ENCODE peak calls at places on chromosome 3, in nine cellular contexts. P is tibial nerve, A is IMR-90, J is H1, F is adrenal gland, G is HCT116, D is breast epithelium, X is body of pancreas, K is sigmoid colon. H is an unnamed sample.

GRCh38 chr3:42023380-42023779 is 61.5 kb upstream of the ULK4 start:
- DNase-seq in P (no peak), A (no peak), J (no peak), F (no peak), G (no peak), D (no peak), X (no peak), K (no peak), H (no peak)

GRCh38 chr3:54506603-54507002 is 384.3 kb downstream of the CACNA2D3 start:
- DNase-seq in P (no peak), A (no peak), J (no peak), F (no peak), G (no peak), D (no peak), X (no peak), K (no peak), H (no peak)

GRCh38 chr3:175456496-175456895 is 597.4 kb downstream of the NAALADL2 start:
- DNase-seq in P (no peak), A (peak), J (no peak), F (no peak), G (no peak), D (no peak), X (no peak), K (no peak), H (no peak)

GRCh38 chr3:179493260-179493659 is 42.0 kb upstream of the GNB4 start:
- DNase-seq in P (no peak), A (no peak), J (no peak), F (no peak), G (no peak), D (no peak), X (no peak), K (no peak), H (no peak)

GRCh38 chr3:58332575-58333179 is at the start of gene PXK:
- DNase-seq in P (peak), A (peak), J (no peak), F (peak), G (peak), D (peak), X (peak), K (peak), H (peak)

GRCh38 chr3:52244061-52244628 is 1.4 kb upstream of the PPM1M start:
- DNase-seq in P (no peak), A (peak), J (no peak), F (peak), G (no peak), D (no peak), X (peak), K (peak), H (peak)

GRCh38 chr3:5791558-5791957 is 604.1 kb downstream of the EDEM1 start:
- DNase-seq in P (no peak), A (no peak), J (no peak), F (no peak), G (no peak), D (no peak), X (no peak), K (no peak), H (no peak)

GRCh38 chr3:69129531-69129930 is 7.1 kb upstream of the LMOD3 start:
- DNase-seq in P (no peak), A (no peak), J (no peak), F (no peak), G (no peak), D (no peak), X (no peak), K (no peak), H (no peak)

GRCh38 chr3:148329481-148330220 is 368.1 kb upstream of the AGTR1 start:
- DNase-seq in P (no peak), A (peak), J (no peak), F (no peak), G (no peak), D (no peak), X (no peak), K (no peak), H (no peak)

GRCh38 chr3:109784852-109785631 is 447.7 kb upstream of the DPPA4 start:
- DNase-seq in P (no peak), A (no peak), J (no peak), F (no peak), G (no peak), D (no peak), X (no peak), K (no peak), H (no peak)

GRCh38 chr3:132659000-132659369 is 624 bp downstream of the ACAD11 start:
- DNase-seq in P (no peak), A (no peak), J (no peak), F (no peak), G (no peak), D (no peak), X (no peak), K (no peak), H (no peak)

GRCh38 chr3:110940074-110940473 is 131.5 kb upstream of the NECTIN3 start:
- DNase-seq in P (no peak), A (no peak), J (no peak), F (no peak), G (no peak), D (no peak), X (no peak), K (no peak), H (no peak)

GRCh38 chr3:172449468-172450149 is 1.4 kb upstream of the GHSR start:
- DNase-seq in P (no peak), A (peak), J (no peak), F (peak), G (no peak), D (no peak), X (peak), K (no peak), H (no peak)

GRCh38 chr3:179558742-179559364 is 3.9 kb upstream of the ACTL6A start:
- DNase-seq in P (peak), A (peak), J (no peak), F (peak), G (peak), D (no peak), X (peak), K (peak), H (peak)

GRCh38 chr3:186124618-186125017 is 15.7 kb upstream of the ETV5 start:
- DNase-seq in P (no peak), A (no peak), J (no peak), F (no peak), G (no peak), D (no peak), X (peak), K (no peak), H (no peak)

GRCh38 chr3:115204470-115204869 is 57.4 kb upstream of the ZBTB20 start:
- DNase-seq in P (no peak), A (no peak), J (no peak), F (no peak), G (no peak), D (no peak), X (no peak), K (no peak), H (no peak)

GRCh38 chr3:53137835-53138446 is 7.7 kb upstream of the RFT1 start:
- DNase-seq in P (no peak), A (peak), J (no peak), F (no peak), G (no peak), D (no peak), X (no peak), K (no peak), H (no peak)

GRCh38 chr3:65963787-65964707 is 74.7 kb downstream of the MAGI1 start:
- DNase-seq in P (no peak), A (peak), J (no peak), F (no peak), G (peak), D (no peak), X (no peak), K (no peak), H (no peak)

DNA sequence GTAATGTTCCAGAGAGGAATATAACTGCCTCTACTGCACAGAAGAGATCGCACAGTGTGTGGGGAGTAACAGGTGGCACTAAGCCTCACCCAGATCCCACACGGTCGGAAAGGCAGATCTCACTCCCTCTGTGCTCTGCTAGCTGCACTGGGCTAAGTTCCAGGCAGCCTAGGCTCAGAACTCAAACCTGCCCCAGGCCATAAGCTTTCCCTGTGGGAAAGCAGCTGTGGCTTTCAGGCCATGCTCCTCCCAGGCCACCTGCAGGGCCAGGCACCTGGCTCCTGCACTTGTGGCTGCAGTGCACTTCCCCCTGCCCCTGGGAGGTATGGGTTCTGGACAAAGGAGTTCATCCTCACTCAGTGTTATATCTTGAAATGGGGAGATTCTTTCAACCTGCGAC is 27.5 kb downstream of the PCCB start:
- DNase-seq in P (no peak), A (no peak), J (peak), F (no peak), G (no peak), D (no peak), X (peak), K (no peak), H (no peak)
- H3K27ac ChIP-seq in P (no peak), A (no peak), J (no peak), F (no peak), G (no peak), D (no peak), X (peak), K (no peak), H (no peak)

GRCh38 chr3:183309276-183309675 is 56.2 kb downstream of the B3GNT5 start:
- DNase-seq in P (no peak), A (no peak), J (no peak), F (peak), G (no peak), D (no peak), X (no peak), K (no peak), H (no peak)

GRCh38 chr3:183310936-183311335 is 57.9 kb downstream of the B3GNT5 start:
- DNase-seq in P (no peak), A (no peak), J (no peak), F (no peak), G (no peak), D (no peak), X (no peak), K (no peak), H (no peak)

GRCh38 chr3:183308746-183309145 is 55.7 kb downstream of the B3GNT5 start:
- DNase-seq in P (no peak), A (no peak), J (no peak), F (no peak), G (no peak), D (no peak), X (no peak), K (no peak), H (no peak)

GRCh38 chr3:183306798-183307671 is 54.0 kb downstream of the B3GNT5 start:
- DNase-seq in P (peak), A (peak), J (no peak), F (peak), G (no peak), D (peak), X (peak), K (peak), H (peak)

DNA sequence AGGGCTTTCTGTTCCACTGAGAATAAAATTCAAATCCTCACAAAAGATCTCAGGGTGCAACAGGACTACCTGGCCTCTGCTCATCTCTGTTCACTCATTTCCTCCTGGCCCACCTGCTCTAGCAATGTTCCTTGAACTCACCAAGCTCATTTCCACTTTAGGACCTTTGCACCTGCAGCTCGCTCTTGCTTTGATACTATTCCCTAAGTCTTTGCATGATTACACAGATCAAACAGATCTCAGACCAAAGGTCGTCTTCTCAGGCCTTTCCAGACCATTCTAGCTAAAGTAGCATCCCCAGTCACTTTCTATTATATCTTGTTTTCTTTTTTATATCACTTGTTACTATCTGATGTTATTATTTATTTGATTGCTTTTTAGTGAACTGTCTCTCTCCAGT is 54.7 kb downstream of the B3GNT5 start:
- DNase-seq in P (no peak), A (no peak), J (no peak), F (no peak), G (no peak), D (no peak), X (no peak), K (no peak), H (no peak)
- TF ChIP-seq POLR2A in P (no peak), A (no peak), J (no peak), F (no peak), G (no peak), D (no peak), X (no peak), K (no peak), H (no peak)

GRCh38 chr3:196143708-196144382 is 62.0 kb upstream of the TFRC start:
- DNase-seq in P (no peak), A (no peak), J (no peak), F (no peak), G (no peak), D (no peak), X (no peak), K (no peak), H (no peak)

GRCh38 chr3:196141052-196141865 is 59.4 kb upstream of the TFRC start:
- DNase-seq in P (no peak), A (no peak), J (no peak), F (no peak), G (no peak), D (no peak), X (no peak), K (no peak), H (no peak)

GRCh38 chr3:196142674-196142988 is 60.7 kb upstream of the TFRC start:
- DNase-seq in P (no peak), A (no peak), J (no peak), F (no peak), G (no peak), D (no peak), X (no peak), K (no peak), H (no peak)

GRCh38 chr3:196140224-196140623 is 58.3 kb upstream of the TFRC start:
- DNase-seq in P (no peak), A (no peak), J (no peak), F (no peak), G (no peak), D (no peak), X (no peak), K (no peak), H (peak)

GRCh38 chr3:196141866-196142673 is 60.2 kb upstream of the TFRC start:
- DNase-seq in P (no peak), A (no peak), J (no peak), F (no peak), G (no peak), D (peak), X (peak), K (no peak), H (no peak)
- H3K27ac ChIP-seq in P (no peak), A (no peak), J (no peak), F (no peak), G (no peak), D (peak), X (peak), K (no peak), H (no peak)

DNA sequence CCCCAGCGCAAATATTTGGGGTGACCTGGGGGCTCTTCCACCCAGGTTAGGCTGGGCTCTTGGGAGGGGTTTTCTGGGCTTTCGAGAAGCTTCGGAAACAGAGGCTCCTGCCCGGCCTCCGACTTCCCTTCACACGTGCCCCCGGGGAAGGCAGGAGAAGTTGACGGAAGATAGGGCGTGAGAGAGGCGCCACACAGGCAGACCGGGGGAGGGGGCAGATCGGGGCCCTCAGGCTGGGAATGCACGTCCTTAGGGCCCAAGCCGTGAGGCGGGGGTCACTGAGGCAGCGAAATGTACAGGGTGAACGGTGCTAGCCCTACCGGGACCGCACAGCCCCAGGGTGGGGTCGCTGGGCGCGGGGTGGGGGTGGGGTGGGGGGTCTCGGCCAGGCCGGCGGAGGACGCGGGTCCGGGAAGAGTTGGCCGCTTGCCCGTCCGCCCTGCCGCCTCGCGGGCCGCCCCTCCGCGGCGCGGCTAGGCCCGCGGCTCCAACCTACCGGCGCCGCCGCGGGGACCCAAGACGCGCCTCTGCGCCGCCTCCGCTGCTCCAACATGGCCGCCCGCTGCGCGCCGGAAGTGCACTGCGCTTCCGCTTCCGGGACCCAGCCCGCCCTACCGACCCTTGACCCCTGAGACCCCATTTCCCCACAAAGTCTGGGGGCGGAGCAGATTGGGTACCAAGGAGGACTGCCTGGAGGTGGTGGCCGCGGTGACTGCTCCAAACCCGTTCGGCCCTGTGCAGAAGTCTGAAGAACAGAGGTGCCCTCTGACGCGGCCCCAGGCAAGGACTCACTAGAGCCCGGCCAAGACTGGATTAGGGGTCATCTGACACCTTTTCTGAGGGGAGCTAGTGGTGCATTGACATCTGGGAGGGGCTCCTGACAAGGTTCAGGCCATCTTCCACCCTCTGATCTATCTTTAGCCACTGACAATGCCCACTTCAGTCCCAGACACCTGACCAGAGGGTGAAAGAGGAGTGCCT is at the start of gene CCDC71:
- DNase-seq in P (peak), A (peak), J (peak), F (peak), G (peak), D (peak), X (peak), K (peak), H (peak)
- TF ChIP-seq POLR2A in P (peak), A (peak), J (no peak), F (peak), G (peak), D (no peak), X (peak), K (peak), H (peak)